ENCODE peak calls at places on chromosomes 16 and 17, in eight cellular contexts. F, S, Q, P, W, D, Y and H are unnamed samples.

GRCh38 chr16:88967800-88968588 is 9.0 kb downstream of the CBFA2T3 start:
- DNase-seq in Q (no peak), F (no peak), Y (no peak), D (no peak), W (no peak), P (no peak), S (no peak), H (no peak)

GRCh38 chr16:30351586-30352419 is 3.3 kb downstream of the CD2BP2 start:
- DNase-seq in D (peak), P (peak), W (peak), F (no peak), S (no peak), Q (no peak), Y (peak), H (no peak)

GRCh38 chr16:75282811-75283281 is 31.4 kb upstream of the BCAR1 start:
- DNase-seq in W (peak), Q (no peak), S (no peak), F (no peak), D (no peak), Y (no peak), P (no peak), H (no peak)

GRCh38 chr17:28484296-28484695 is 10.9 kb downstream of the SLC13A2 start:
- DNase-seq in W (no peak), Q (no peak), S (no peak), Y (no peak), D (no peak), P (no peak), F (no peak), H (no peak)

GRCh38 chr16:2022723-2023097 is 3.1 kb downstream of the NPW start:
- DNase-seq in P (no peak), Y (no peak), S (peak), F (no peak), Q (no peak), D (no peak), W (peak), H (no peak)

GRCh38 chr16:69465083-69465721 is 40.8 kb downstream of the CYB5B start:
- DNase-seq in P (no peak), Y (no peak), F (no peak), Q (no peak), S (peak), W (peak), D (no peak), H (no peak)

GRCh38 chr16:57887711-57888110 is 83.2 kb downstream of the CNGB1 start:
- DNase-seq in Q (no peak), P (no peak), S (no peak), F (no peak), W (no peak), D (no peak), Y (no peak), H (no peak)

GRCh38 chr16:89360760-89361435 is 129.5 kb downstream of the ANKRD11 start:
- DNase-seq in F (peak), S (peak), W (no peak), Y (no peak), Q (no peak), D (no peak), P (no peak), H (no peak)

GRCh38 chr16:72876221-72876620 is 171.7 kb downstream of the ZFHX3 start:
- DNase-seq in F (no peak), W (peak), S (peak), Y (peak), Q (no peak), D (no peak), P (peak), H (no peak)